ENCODE peak calls at places on chromosomes 4 and X, in eight cellular contexts. One of them, this sample, is unnamed.

GRCh38 chrX:53073115-53073581 is 9.0 kb upstream of the TSPYL2 start:
- DNase-seq in anterior cingulate cortex: no peak
- DNase-seq in nephron progenitor cell: no peak
- DNase-seq in NCI-H1436 treated with DMSO at 0.1 percent for 48 hours: no peak
- DNase-seq in fibroblast of mammary gland: no peak
- DNase-seq in ovary: no peak
- DNase-seq in GM03348: no peak
- DNase-seq in T-helper 2 cell: no peak
- DNase-seq in this sample: no peak

GRCh38 chr4:24747234-24747975 is 48.0 kb upstream of the SOD3 start:
- DNase-seq in nephron progenitor cell: no peak
- DNase-seq in anterior cingulate cortex: no peak
- DNase-seq in ovary: no peak
- DNase-seq in fibroblast of mammary gland: no peak
- DNase-seq in T-helper 2 cell: no peak
- DNase-seq in GM03348: no peak
- DNase-seq in NCI-H1436 treated with DMSO at 0.1 percent for 48 hours: no peak
- DNase-seq in this sample: peak

GRCh38 chr4:153383131-153383530 is 38.6 kb downstream of the MND1 start:
- DNase-seq in fibroblast of mammary gland: no peak
- DNase-seq in ovary: no peak
- DNase-seq in nephron progenitor cell: no peak
- DNase-seq in NCI-H1436 treated with DMSO at 0.1 percent for 48 hours: no peak
- DNase-seq in T-helper 2 cell: no peak
- DNase-seq in GM03348: no peak
- DNase-seq in anterior cingulate cortex: no peak
- DNase-seq in this sample: no peak

GRCh38 chr4:15162465-15163283 is 160.4 kb downstream of the CPEB2 start:
- DNase-seq in fibroblast of mammary gland: peak
- DNase-seq in GM03348: peak
- DNase-seq in nephron progenitor cell: no peak
- DNase-seq in T-helper 2 cell: no peak
- DNase-seq in anterior cingulate cortex: no peak
- DNase-seq in ovary: no peak
- DNase-seq in NCI-H1436 treated with DMSO at 0.1 percent for 48 hours: no peak
- DNase-seq in this sample: no peak

GRCh38 chrX:111270339-111270738 is at the start of gene CAPN6:
- DNase-seq in nephron progenitor cell: peak
- DNase-seq in ovary: peak
- DNase-seq in GM03348: peak
- DNase-seq in T-helper 2 cell: no peak
- DNase-seq in fibroblast of mammary gland: peak
- DNase-seq in anterior cingulate cortex: no peak
- DNase-seq in NCI-H1436 treated with DMSO at 0.1 percent for 48 hours: no peak
- DNase-seq in this sample: no peak

GRCh38 chrX:45751156-45751555 is 550.5 kb upstream of the DIPK2B start:
- DNase-seq in GM03348: no peak
- DNase-seq in ovary: no peak
- DNase-seq in T-helper 2 cell: no peak
- DNase-seq in anterior cingulate cortex: no peak
- DNase-seq in nephron progenitor cell: no peak
- DNase-seq in NCI-H1436 treated with DMSO at 0.1 percent for 48 hours: no peak
- DNase-seq in fibroblast of mammary gland: peak
- DNase-seq in this sample: no peak

GRCh38 chr4:75555294-75556164 is at the start of gene ODAPH:
- DNase-seq in nephron progenitor cell: no peak
- DNase-seq in NCI-H1436 treated with DMSO at 0.1 percent for 48 hours: no peak
- DNase-seq in ovary: no peak
- DNase-seq in T-helper 2 cell: no peak
- DNase-seq in fibroblast of mammary gland: peak
- DNase-seq in GM03348: no peak
- DNase-seq in anterior cingulate cortex: no peak
- DNase-seq in this sample: no peak

GRCh38 chr4:1598641-1599481 is 85.3 kb downstream of the FAM53A start:
- DNase-seq in T-helper 2 cell: no peak
- DNase-seq in GM03348: no peak
- DNase-seq in ovary: no peak
- DNase-seq in fibroblast of mammary gland: no peak
- DNase-seq in nephron progenitor cell: no peak
- DNase-seq in NCI-H1436 treated with DMSO at 0.1 percent for 48 hours: no peak
- DNase-seq in anterior cingulate cortex: no peak
- DNase-seq in this sample: no peak

GRCh38 chr4:1610791-1611500 is 73.2 kb downstream of the FAM53A start:
- DNase-seq in anterior cingulate cortex: no peak
- DNase-seq in fibroblast of mammary gland: no peak
- DNase-seq in GM03348: no peak
- DNase-seq in nephron progenitor cell: no peak
- DNase-seq in T-helper 2 cell: no peak
- DNase-seq in ovary: no peak
- DNase-seq in NCI-H1436 treated with DMSO at 0.1 percent for 48 hours: no peak
- DNase-seq in this sample: no peak

This sample was measured in MG63.